ENCODE peak calls at places on chromosomes 7 and 10, in seven cellular contexts. C is astrocyte of the cerebellum, R is uterus, O is neural progenitor cell, W is IMR-90, I is NB4, Y is left ventricle myocardium inferior. S is an unnamed sample.

GRCh38 chr7:98563183-98563495 is 53.9 kb upstream of the NPTX2 start:
- DNase-seq in C (no peak), R (no peak), O (no peak), W (no peak), I (no peak), Y (no peak), S (no peak)

GRCh38 chr7:521221-522070 is 1.8 kb upstream of the PDGFA start:
- DNase-seq in C (no peak), R (peak), O (peak), W (peak), I (no peak), Y (peak), S (peak)

GRCh38 chr10:1048732-1049424 is at the start of gene IDI1:
- DNase-seq in C (peak), R (peak), O (peak), W (peak), I (peak), Y (peak), S (peak)

GRCh38 chr10:48507933-48508830 is 96.7 kb downstream of the ARHGAP22 start:
- DNase-seq in C (no peak), R (no peak), O (no peak), W (no peak), I (no peak), Y (peak), S (no peak)

GRCh38 chr10:25522946-25523608 is 348.3 kb downstream of the GPR158 start:
- DNase-seq in C (no peak), R (no peak), O (peak), W (no peak), I (peak), Y (no peak), S (peak)

GRCh38 chr7:36018816-36019484 is 134.1 kb upstream of the EEPD1 start:
- DNase-seq in C (no peak), R (no peak), O (no peak), W (no peak), I (no peak), Y (no peak), S (no peak)

GRCh38 chr10:14837003-14837755 is 658 bp downstream of the CDNF start:
- DNase-seq in C (peak), R (no peak), O (peak), W (no peak), I (peak), Y (no peak), S (no peak)

GRCh38 chr7:42574693-42575084 is 337.2 kb downstream of the C7orf25 start:
- DNase-seq in C (no peak), R (no peak), O (peak), W (no peak), I (no peak), Y (no peak), S (peak)

GRCh38 chr7:144384555-144385245 is 18.8 kb downstream of the NOBOX start:
- DNase-seq in C (no peak), R (no peak), O (no peak), W (no peak), I (no peak), Y (no peak), S (peak)

GRCh38 chr10:70462349-70462984 is 16.1 kb upstream of the PALD1 start:
- DNase-seq in C (no peak), R (peak), O (peak), W (no peak), I (no peak), Y (peak), S (no peak)

GRCh38 chr7:49137978-49138377 is 213.6 kb downstream of the CDC14C start:
- DNase-seq in C (no peak), R (no peak), O (peak), W (no peak), I (no peak), Y (no peak), S (no peak)

GRCh38 chr7:70700055-70700934 is 431.6 kb upstream of the GALNT17 start:
- DNase-seq in C (no peak), R (no peak), O (peak), W (no peak), I (no peak), Y (no peak), S (no peak)

GRCh38 chr10:103605359-103606156 is 112.1 kb downstream of the NEURL1 start:
- DNase-seq in C (no peak), R (peak), O (peak), W (peak), I (peak), Y (no peak), S (peak)

GRCh38 chr10:35925511-35925910 is 283.4 kb upstream of the FZD8 start:
- DNase-seq in C (no peak), R (no peak), O (no peak), W (no peak), I (no peak), Y (no peak), S (no peak)

GRCh38 chr7:24756545-24756988 is 697 bp downstream of the GSDME start:
- DNase-seq in C (no peak), R (no peak), O (no peak), W (peak), I (no peak), Y (no peak), S (no peak)

GRCh38 chr7:142228681-142229080 is 29.2 kb downstream of the PRSS58 start:
- DNase-seq in C (no peak), R (no peak), O (no peak), W (no peak), I (no peak), Y (no peak), S (no peak)

GRCh38 chr10:51629969-51630617 is 69.3 kb downstream of the CSTF2T start:
- DNase-seq in C (no peak), R (no peak), O (no peak), W (peak), I (no peak), Y (peak), S (peak)

GRCh38 chr10:37146443-37146842 is 21.0 kb downstream of the ANKRD30A start:
- DNase-seq in C (no peak), R (no peak), O (no peak), W (no peak), I (peak), Y (no peak), S (no peak)

GRCh38 chr10:86269332-86269731 is 97.3 kb downstream of the GRID1 start:
- DNase-seq in C (no peak), R (peak), O (no peak), W (no peak), I (no peak), Y (no peak), S (no peak)

GRCh38 chr7:76224695-76225094 is 23.0 kb downstream of the SRRM3 start:
- DNase-seq in C (no peak), R (no peak), O (no peak), W (no peak), I (no peak), Y (no peak), S (no peak)

GRCh38 chr7:41809487-41810257 is 106.8 kb upstream of the INHBA start:
- DNase-seq in C (no peak), R (no peak), O (no peak), W (peak), I (no peak), Y (no peak), S (peak)

GRCh38 chr7:13416071-13416470 is 573.4 kb downstream of the ETV1 start:
- DNase-seq in C (peak), R (no peak), O (no peak), W (no peak), I (peak), Y (no peak), S (no peak)

GRCh38 chr10:121579656-121580055 is 18.6 kb downstream of the FGFR2 start:
- DNase-seq in C (no peak), R (no peak), O (no peak), W (no peak), I (no peak), Y (no peak), S (no peak)

GRCh38 chr10:75395171-75395954 is 6.2 kb downstream of the ZNF503 start:
- DNase-seq in C (no peak), R (peak), O (peak), W (peak), I (no peak), Y (peak), S (no peak)

GRCh38 chr10:12726971-12727831 is 274.3 kb downstream of the CCDC3 start:
- DNase-seq in C (no peak), R (no peak), O (no peak), W (no peak), I (no peak), Y (no peak), S (no peak)

GRCh38 chr10:67017218-67017617 is 91.4 kb downstream of the LRRTM3 start:
- DNase-seq in C (no peak), R (no peak), O (no peak), W (no peak), I (no peak), Y (no peak), S (no peak)

GRCh38 chr7:7693881-7694280 is 24.5 kb downstream of the RPA3 start:
- DNase-seq in C (peak), R (no peak), O (no peak), W (peak), I (no peak), Y (no peak), S (peak)

GRCh38 chr7:102080003-102080361 is 206.7 kb upstream of the SH2B2 start:
- DNase-seq in C (no peak), R (no peak), O (no peak), W (no peak), I (no peak), Y (no peak), S (no peak)

GRCh38 chr10:32386623-32387022 is 39.7 kb upstream of the EPC1 start:
- DNase-seq in C (no peak), R (no peak), O (no peak), W (peak), I (peak), Y (no peak), S (peak)

GRCh38 chr7:94980418-94981142 is 73.2 kb downstream of the PPP1R9A start:
- DNase-seq in C (no peak), R (no peak), O (no peak), W (no peak), I (no peak), Y (no peak), S (peak)

GRCh38 chr10:76382381-76382851 is 951.0 kb downstream of the LRMDA start:
- DNase-seq in C (peak), R (no peak), O (no peak), W (peak), I (peak), Y (no peak), S (peak)

GRCh38 chr7:150556521-150557138 is 10.6 kb upstream of the GIMAP4 start:
- DNase-seq in C (no peak), R (no peak), O (no peak), W (no peak), I (no peak), Y (no peak), S (no peak)

DNA sequence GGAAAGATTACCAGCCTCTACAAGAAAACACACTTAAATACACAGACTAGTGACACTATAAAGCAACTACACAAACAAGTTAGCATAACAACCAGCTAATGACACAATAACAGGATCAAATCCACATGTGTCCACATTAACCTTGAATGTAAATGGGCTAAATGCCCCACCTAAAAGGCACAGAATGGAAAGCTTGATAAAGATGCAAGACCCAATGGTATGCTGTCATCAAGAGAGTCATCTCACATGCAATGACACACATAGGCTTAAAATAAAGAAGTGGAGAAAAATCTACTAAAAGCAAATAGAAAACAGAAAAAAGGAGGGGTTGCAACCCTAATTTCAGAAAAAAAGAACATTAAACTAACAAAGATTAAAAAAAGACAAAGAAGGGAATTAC is 14.0 kb upstream of the GIMAP4 start:
- DNase-seq in C (no peak), R (no peak), O (no peak), W (no peak), I (no peak), Y (no peak), S (no peak)
- H3K4me3 ChIP-seq in C (no peak), R (no peak), O (no peak), W (no peak), I (no peak), Y (no peak), S (no peak)

GRCh38 chr7:32378991-32379390 is 111.2 kb downstream of the LSM5 start:
- DNase-seq in C (no peak), R (no peak), O (no peak), W (no peak), I (no peak), Y (no peak), S (no peak)
- TF ChIP-seq CTCF in C (no peak), R (no peak), O (no peak), W (no peak), I (no peak), Y (peak), S (no peak)

GRCh38 chr10:4352566-4352961 is 473.4 kb upstream of the AKR1E2 start:
- DNase-seq in C (peak), R (peak), O (no peak), W (no peak), I (no peak), Y (peak), S (peak)

GRCh38 chr10:4354382-4354812 is 471.6 kb upstream of the AKR1E2 start:
- DNase-seq in C (no peak), R (no peak), O (no peak), W (peak), I (no peak), Y (no peak), S (peak)

GRCh38 chr10:4353059-4353655 is 472.9 kb upstream of the AKR1E2 start:
- DNase-seq in C (no peak), R (no peak), O (no peak), W (peak), I (no peak), Y (no peak), S (peak)

GRCh38 chr10:4355346-4355745 is 470.7 kb upstream of the AKR1E2 start:
- DNase-seq in C (no peak), R (no peak), O (no peak), W (no peak), I (no peak), Y (no peak), S (no peak)

GRCh38 chr10:4353964-4354363 is 472.0 kb upstream of the AKR1E2 start:
- DNase-seq in C (peak), R (no peak), O (no peak), W (peak), I (no peak), Y (no peak), S (peak)
- H3K4me3 ChIP-seq in C (no peak), R (no peak), O (no peak), W (no peak), I (no peak), Y (no peak), S (no peak)

GRCh38 chr10:132538790-132539421 is 1.3 kb downstream of the INPP5A start:
- DNase-seq in C (no peak), R (no peak), O (no peak), W (no peak), I (peak), Y (peak), S (no peak)
- TF ChIP-seq CTCF in C (no peak), R (no peak), O (no peak), W (no peak), I (no peak), Y (no peak), S (no peak)

DNA sequence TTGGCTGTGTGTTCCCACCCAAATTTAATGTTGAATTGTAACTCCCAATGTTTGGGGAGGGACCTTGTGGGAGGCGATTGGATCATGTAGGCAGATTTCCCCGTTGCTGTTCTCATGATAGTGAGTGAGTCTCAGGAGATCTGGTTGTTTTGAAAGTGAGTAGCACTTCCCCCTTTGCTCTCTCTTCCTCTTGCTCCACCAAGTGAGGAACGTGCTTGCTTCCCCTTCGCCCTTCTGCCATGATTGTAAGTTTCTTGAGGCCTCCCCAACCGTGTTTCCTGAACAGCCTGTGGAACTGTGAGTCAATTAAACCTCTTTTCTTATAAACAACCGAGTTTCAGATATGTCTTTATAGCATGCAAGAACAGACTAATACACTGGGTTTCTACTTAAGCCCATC is 176.3 kb downstream of the CDK14 start:
- DNase-seq in C (no peak), R (no peak), O (no peak), W (no peak), I (peak), Y (no peak), S (no peak)
- H3K4me3 ChIP-seq in C (no peak), R (no peak), O (no peak), W (no peak), I (no peak), Y (no peak), S (no peak)

DNA sequence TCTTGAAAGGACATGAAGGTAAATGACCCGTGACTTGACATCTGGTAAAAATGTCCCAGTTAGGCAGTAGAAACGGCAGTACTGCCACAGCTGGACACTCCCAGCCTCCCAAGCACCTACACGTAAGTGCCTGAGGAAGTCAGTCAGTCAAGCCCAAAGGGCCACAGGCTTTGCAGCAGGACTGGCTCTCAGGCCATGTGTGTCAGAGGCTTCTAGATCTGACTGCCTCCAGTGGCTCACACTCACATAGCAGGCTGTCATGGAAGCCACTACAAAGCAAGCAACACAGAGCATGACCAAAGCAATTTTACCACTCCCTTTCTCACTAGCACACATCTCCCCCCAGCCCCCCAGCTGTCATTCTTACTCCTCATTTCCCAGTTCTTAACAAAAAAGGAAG is 17.8 kb upstream of the CCNJ start:
- DNase-seq in C (no peak), R (no peak), O (peak), W (peak), I (peak), Y (no peak), S (peak)
- TF ChIP-seq CTCF in C (no peak), R (no peak), O (peak), W (no peak), I (peak), Y (no peak), S (peak)

GRCh38 chr10:132535065-132535651 is 2.4 kb upstream of the INPP5A start:
- DNase-seq in C (no peak), R (peak), O (no peak), W (no peak), I (no peak), Y (peak), S (no peak)

GRCh38 chr10:132533571-132534260 is 3.9 kb upstream of the INPP5A start:
- DNase-seq in C (no peak), R (peak), O (no peak), W (no peak), I (no peak), Y (peak), S (no peak)

GRCh38 chr10:132532174-132532573 is 5.4 kb upstream of the INPP5A start:
- DNase-seq in C (no peak), R (peak), O (no peak), W (no peak), I (no peak), Y (no peak), S (no peak)

GRCh38 chr10:132534348-132535064 is 3.1 kb upstream of the INPP5A start:
- DNase-seq in C (no peak), R (peak), O (no peak), W (no peak), I (no peak), Y (peak), S (no peak)

DNA sequence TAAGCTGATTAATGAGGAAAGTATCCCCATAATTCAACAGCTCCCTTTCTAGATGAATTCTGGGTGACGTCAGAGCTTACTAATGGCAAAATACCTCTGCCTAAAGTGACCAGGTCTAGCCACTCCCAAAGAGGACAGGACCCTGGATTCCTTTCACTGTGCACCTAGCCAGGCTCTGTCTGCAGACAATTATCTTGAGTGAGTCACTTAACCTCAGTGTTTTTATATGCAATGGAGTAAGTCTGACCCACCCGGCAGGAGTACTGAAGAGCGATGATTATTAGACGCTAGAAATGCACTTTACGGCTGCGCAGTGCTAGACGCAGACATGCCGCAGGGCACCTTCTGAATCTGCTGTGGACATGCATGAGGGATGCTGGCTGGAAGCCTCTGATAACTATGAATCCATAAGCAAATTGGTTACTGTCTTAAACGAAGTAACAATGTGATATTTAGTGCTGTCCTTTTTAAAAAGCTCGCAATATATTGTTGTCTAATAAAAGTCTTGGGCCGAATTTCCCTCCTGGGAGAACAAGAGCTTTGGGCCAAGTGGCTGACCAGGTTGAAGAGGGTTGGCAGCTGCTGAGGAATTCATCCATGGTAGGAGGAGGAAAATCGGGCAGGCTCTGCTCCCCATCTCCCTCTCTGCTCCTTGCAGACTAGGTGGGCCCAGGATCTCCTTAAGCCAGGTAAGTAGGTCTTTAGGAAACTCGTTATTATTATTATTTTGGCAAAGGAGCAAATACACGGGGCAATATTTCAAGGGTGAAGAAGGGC is 4.6 kb upstream of the INPP5A start:
- DNase-seq in C (peak), R (peak), O (no peak), W (peak), I (no peak), Y (no peak), S (peak)
- H3K4me3 ChIP-seq in C (no peak), R (no peak), O (no peak), W (no peak), I (no peak), Y (no peak), S (no peak)